ENCODE peak calls at places on chromosomes 6 and 20, in four cellular contexts. G, A, U and K are unnamed samples.

GRCh38 chr6:148342146-148343027 is at the start of gene SASH1:
- DNase-seq in G (peak; percentile 37), A (no peak), U (peak; percentile 63), K (peak; percentile 76)

GRCh38 chr6:40982917-40983316 is 56.1 kb downstream of the UNC5CL start:
- DNase-seq in G (no peak), A (no peak), U (no peak), K (no peak)

GRCh38 chr20:46213946-46214830 is 94.1 kb downstream of the CDH22 start:
- DNase-seq in G (no peak), A (no peak), U (no peak), K (peak; percentile 55)

GRCh38 chr6:34021839-34022190 is 124.1 kb downstream of the GRM4 start:
- DNase-seq in G (no peak), A (no peak), U (no peak), K (no peak)

GRCh38 chr6:11042750-11043551 is 1.2 kb downstream of the ELOVL2 start:
- DNase-seq in G (no peak), A (no peak), U (no peak), K (no peak)

GRCh38 chr6:150266309-150266708 is 102.5 kb upstream of the IYD start:
- DNase-seq in G (no peak), A (no peak), U (no peak), K (no peak)

GRCh38 chr6:38144365-38144764 is 324.8 kb downstream of the ZFAND3 start:
- DNase-seq in G (no peak), A (no peak), U (no peak), K (no peak)

GRCh38 chr20:10805764-10806163 is 132.0 kb upstream of the JAG1 start:
- DNase-seq in G (no peak), A (no peak), U (no peak), K (no peak)

GRCh38 chr20:45017859-45018258 is 51.5 kb downstream of the STK4 start:
- DNase-seq in G (no peak), A (no peak), U (no peak), K (no peak)

GRCh38 chr6:117938324-117938995 is 31.4 kb downstream of the SLC35F1 start:
- DNase-seq in G (peak; percentile 20), A (no peak), U (no peak), K (no peak)

GRCh38 chr20:34980543-34981213 is 25.0 kb downstream of the MYH7B start:
- DNase-seq in G (no peak), A (no peak), U (no peak), K (no peak)

GRCh38 chr6:127342946-127343752 is at the start of gene ECHDC1:
- DNase-seq in G (peak; percentile 60), A (peak; percentile 45), U (peak; percentile 72), K (peak; percentile 82)

GRCh38 chr6:131023834-131024504 is 39.1 kb downstream of the EPB41L2 start:
- DNase-seq in G (no peak), A (no peak), U (no peak), K (no peak)

GRCh38 chr6:124294572-124294971 is 490.9 kb downstream of the NKAIN2 start:
- DNase-seq in G (no peak), A (no peak), U (no peak), K (no peak)

GRCh38 chr20:38604873-38605303 is 3.3 kb downstream of the ARHGAP40 start:
- DNase-seq in G (no peak), A (no peak), U (no peak), K (no peak)